ENCODE peak calls at places on chromosomes 4 and X, in ten cellular contexts. P is activated CD8-positive, alpha-beta T cell treated with anti-CD3 and anti-CD28 coated beads for 36 hours; R is GM13977; M is stomach; W is WTC11; Q is endodermal cell; V is tibial artery; Z is GM13976; K is tibial nerve; Y is AG04450. N is an unnamed sample.

GRCh38 chr4:125085-125820 is 952 bp downstream of the ZNF718 start:
- DNase-seq in Y (no peak), M (peak; percentile 47), K (no peak), R (no peak), P (peak; percentile 53), W (peak; percentile 61), Q (peak; percentile 86), V (no peak), Z (peak; percentile 69), N (no peak)

GRCh38 chrX:113741744-113742143 is 842.1 kb upstream of the HTR2C start:
- DNase-seq in R (no peak), Q (peak; percentile 59), K (no peak), P (no peak), Z (no peak), M (no peak), V (no peak), W (no peak), Y (no peak), N (no peak)

GRCh38 chr4:166067915-166068314 is 194.9 kb downstream of the TLL1 start:
- DNase-seq in Z (no peak), V (no peak), W (no peak), Q (no peak), K (no peak), R (no peak), Y (no peak), M (no peak), P (no peak), N (no peak)

GRCh38 chrX:18146954-18147353 is 73.7 kb downstream of the BEND2 start:
- DNase-seq in Y (no peak), K (no peak), M (no peak), W (peak; percentile 17), P (peak; percentile 36), Z (no peak), R (no peak), V (no peak), Q (peak; percentile 76), N (no peak)

GRCh38 chr4:85368932-85369331 is 106.0 kb upstream of the ARHGAP24 start:
- DNase-seq in P (no peak), R (no peak), M (no peak), Y (no peak), K (no peak), W (no peak), Q (no peak), Z (no peak), V (no peak), N (no peak)

GRCh38 chr4:65399131-65399530 is 271.2 kb downstream of the EPHA5 start:
- DNase-seq in Z (no peak), V (no peak), W (no peak), K (no peak), R (no peak), M (no peak), Q (no peak), P (no peak), Y (no peak), N (no peak)

GRCh38 chr4:20760053-20760452 is 59.8 kb downstream of the PACRGL start:
- DNase-seq in Y (no peak), Z (no peak), Q (peak; percentile 53), W (peak; percentile 24), M (no peak), P (no peak), V (no peak), R (no peak), K (no peak), N (no peak)

GRCh38 chrX:154827624-154828408 is 6.6 kb downstream of the SMIM9 start:
- DNase-seq in P (no peak), V (no peak), R (peak; percentile 40), W (no peak), Y (no peak), Z (peak; percentile 32), K (no peak), Q (no peak), M (no peak), N (no peak)

GRCh38 chr4:126735294-126736132 is 897.2 kb upstream of the INTU start:
- DNase-seq in V (no peak), W (no peak), P (no peak), K (no peak), Q (peak; percentile 58), Y (no peak), Z (no peak), M (no peak), R (no peak), N (no peak)

GRCh38 chr4:16583764-16584163 is 314.7 kb downstream of the LDB2 start:
- DNase-seq in K (no peak), Z (no peak), M (no peak), W (no peak), P (no peak), Q (no peak), V (no peak), R (no peak), Y (no peak), N (no peak)

GRCh38 chr4:130955520-130955919 is 1859.6 kb downstream of the C4orf33 start:
- DNase-seq in Z (no peak), V (no peak), R (no peak), K (no peak), W (no peak), P (no peak), Q (no peak), M (no peak), Y (no peak), N (no peak)

DNA sequence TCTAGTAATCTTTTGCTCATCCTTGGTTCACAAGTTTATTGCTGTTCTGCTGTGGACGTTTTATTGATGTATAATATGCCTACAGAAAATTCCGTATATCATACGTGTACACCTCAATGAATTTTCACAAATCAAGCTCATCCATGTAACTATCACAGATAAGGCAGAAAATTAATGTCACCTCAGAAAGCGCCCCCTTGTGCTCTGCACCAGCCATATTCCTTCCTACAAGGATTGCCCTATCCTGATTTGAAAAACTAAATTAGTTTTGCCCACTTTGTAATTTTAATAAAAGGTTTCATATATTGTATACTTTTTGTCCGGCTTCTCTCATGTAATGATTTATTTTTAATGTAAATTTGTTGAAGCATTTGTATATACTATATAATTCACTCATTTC is 390.8 kb downstream of the ADGRL3 start:
- DNase-seq in K (no peak), M (no peak), R (no peak), Y (no peak), Q (peak; percentile 55), W (no peak), V (no peak), Z (no peak), P (no peak), N (no peak)
- TF ChIP-seq CTCF in K (no peak), M (no peak), R (peak; percentile 13), Y (peak; percentile 19), Q (peak; percentile 77), W (peak; percentile 30), V (no peak), Z (no peak), P (no peak), N (no peak)

DNA sequence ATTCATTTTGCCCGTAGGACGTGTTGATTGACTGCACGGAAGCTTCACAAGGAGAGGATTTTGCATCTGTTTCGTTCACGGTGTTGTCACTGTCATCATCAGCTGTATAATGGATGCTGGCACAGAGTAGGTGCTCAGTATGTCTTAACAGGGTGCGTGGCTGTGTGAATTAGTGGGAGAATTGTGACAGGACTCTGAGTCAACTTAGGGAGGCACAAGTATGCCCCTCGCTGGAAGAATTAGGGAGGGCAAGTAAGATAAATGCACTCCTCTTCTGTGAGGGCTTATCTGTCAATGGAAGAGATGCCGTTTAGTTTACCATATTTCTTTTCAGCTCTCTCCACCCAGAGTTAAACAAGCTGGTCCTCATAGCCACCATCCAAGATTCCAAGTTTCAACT is 107.2 kb downstream of the TRIML1 start:
- DNase-seq in Z (no peak), R (no peak), W (peak; percentile 28), Y (no peak), V (no peak), Q (peak; percentile 76), P (no peak), M (no peak), K (no peak), N (no peak)
- TF ChIP-seq CTCF in Z (no peak), R (no peak), W (no peak), Y (no peak), V (no peak), Q (peak; percentile 72), P (no peak), M (no peak), K (no peak), N (peak; percentile 37)

DNA sequence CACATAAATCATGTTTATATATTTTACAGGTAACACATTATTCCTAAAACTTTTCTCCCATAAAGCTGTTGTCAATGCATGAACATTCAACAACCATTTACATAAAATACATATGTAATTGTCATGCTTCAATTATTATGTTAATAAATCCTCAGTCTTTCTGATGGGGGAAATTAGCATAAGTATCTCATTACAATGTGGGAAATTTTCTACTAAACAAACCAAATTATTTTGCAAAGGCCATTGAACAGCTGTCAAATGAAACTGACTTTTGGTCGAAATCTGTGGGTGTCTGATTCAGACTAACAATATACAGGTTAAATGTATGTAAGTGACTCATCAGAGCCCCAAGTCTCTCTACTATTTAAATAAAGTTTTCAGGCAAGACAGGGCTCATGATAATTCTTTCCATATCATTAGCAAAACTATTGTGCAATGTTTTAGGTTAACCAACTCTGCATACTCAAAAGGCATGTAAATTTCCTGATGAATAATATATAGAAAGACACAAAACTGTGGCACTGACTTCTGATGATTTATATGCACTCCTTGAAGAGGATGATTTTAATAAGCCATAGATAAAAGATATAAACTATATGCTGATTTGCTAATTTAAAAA is 795.3 kb upstream of the AADAT start:
- DNase-seq in P (no peak), Q (no peak), R (no peak), M (no peak), Z (no peak), Y (no peak), W (no peak), K (no peak), V (no peak), N (no peak)
- TF ChIP-seq CTCF in P (no peak), Q (no peak), R (no peak), M (no peak), Z (no peak), Y (no peak), W (no peak), K (no peak), V (no peak), N (no peak)

GRCh38 chr4:6474705-6475457 is 2.5 kb upstream of the PPP2R2C start:
- DNase-seq in Y (no peak), W (no peak), R (no peak), Q (peak; percentile 28), P (no peak), Z (no peak), M (no peak), K (no peak), V (no peak), N (peak; percentile 22)

GRCh38 chr4:6472387-6473263 is at the start of gene PPP2R2C:
- DNase-seq in K (no peak), Y (no peak), Z (peak; percentile 46), V (no peak), M (no peak), R (peak; percentile 56), P (no peak), W (peak; percentile 33), Q (peak; percentile 81), N (peak; percentile 57)

GRCh38 chr4:6475492-6476020 is 3.1 kb upstream of the PPP2R2C start:
- DNase-seq in P (no peak), Q (peak; percentile 41), K (no peak), R (no peak), W (no peak), Z (no peak), V (no peak), M (no peak), Y (no peak), N (peak; percentile 43)

GRCh38 chr4:6473264-6474052 is 1.0 kb upstream of the PPP2R2C start:
- DNase-seq in R (no peak), M (no peak), Y (no peak), Z (peak; percentile 27), V (no peak), Q (peak; percentile 60), W (no peak), K (no peak), P (no peak), N (peak; percentile 51)

GRCh38 chr4:6474053-6474568 is 1.7 kb upstream of the PPP2R2C start:
- DNase-seq in R (no peak), W (peak; percentile 54), P (no peak), M (no peak), K (no peak), Y (no peak), Q (peak; percentile 82), Z (no peak), V (no peak), N (peak; percentile 54)
- TF ChIP-seq CTCF in R (peak; percentile 35), W (peak; percentile 28), P (no peak), M (no peak), K (no peak), Y (peak; percentile 21), Q (peak; percentile 73), Z (no peak), V (no peak), N (peak; percentile 60)

N was measured in type B pancreatic cell.